ENCODE peak calls at places on chromosomes 1 and 21, in six cellular contexts. Y, E, O, G, K and I are unnamed samples. For H3K4me1, the result is how much of the 10 kb centered on the place peaks cover.

GRCh38 chr1:87203890-87204289 is 124.8 kb upstream of the LMO4 start:
- DNase-seq in O (no peak), G (peak), K (no peak), Y (no peak), E (peak), I (no peak)

GRCh38 chr1:9824702-9825089 is 931 bp upstream of the CLSTN1 start:
- DNase-seq in G (no peak), K (peak), O (no peak), Y (no peak), E (no peak), I (no peak)

GRCh38 chr1:44049839-44050238 is 18.6 kb upstream of the SLC6A9 start:
- DNase-seq in O (no peak), K (no peak), Y (no peak), G (peak), E (no peak), I (no peak)

GRCh38 chr1:210407207-210407886 is 78.6 kb downstream of the HHAT start:
- DNase-seq in G (peak), E (peak), O (peak), K (peak), Y (peak), I (peak)

GRCh38 chr1:57976218-57976617 is 552.4 kb upstream of the DAB1 start:
- DNase-seq in O (no peak), G (no peak), E (no peak), Y (no peak), K (no peak), I (no peak)

GRCh38 chr1:183832472-183832871 is 27.6 kb downstream of the RGL1 start:
- DNase-seq in K (no peak), O (no peak), E (no peak), Y (no peak), G (no peak), I (no peak)

GRCh38 chr1:228156518-228156875 is 6.8 kb downstream of the GJC2 start:
- DNase-seq in O (no peak), E (no peak), Y (no peak), K (peak), G (no peak), I (no peak)

GRCh38 chr1:205632374-205633169 is 761 bp upstream of the ELK4 start:
- DNase-seq in Y (no peak), K (no peak), O (no peak), G (no peak), E (no peak), I (no peak)

GRCh38 chr1:151158311-151158710 is 1.9 kb downstream of the TNFAIP8L2 start:
- DNase-seq in Y (no peak), G (no peak), E (no peak), K (no peak), O (no peak), I (no peak)

GRCh38 chr1:204261746-204262505 is 48.1 kb upstream of the GOLT1A start:
- DNase-seq in Y (no peak), K (no peak), G (peak), E (no peak), O (no peak), I (no peak)

GRCh38 chr1:15090373-15090772 is 63.2 kb upstream of the TMEM51 start:
- DNase-seq in K (no peak), Y (no peak), E (no peak), G (no peak), O (no peak), I (peak)

GRCh38 chr21:34126691-34127090 is 53.3 kb downstream of the MRPS6 start:
- DNase-seq in Y (no peak), E (no peak), G (no peak), O (no peak), K (no peak), I (no peak)

GRCh38 chr1:18951818-18952391 is 4.6 kb downstream of the IFFO2 start:
- DNase-seq in E (no peak), O (no peak), K (no peak), G (peak), Y (no peak), I (no peak)

GRCh38 chr1:11888206-11888876 is 29.6 kb upstream of the NPPB start:
- DNase-seq in Y (no peak), K (no peak), E (no peak), O (no peak), G (no peak), I (no peak)

GRCh38 chr1:161473363-161473762 is 31.9 kb upstream of the FCGR2A start:
- DNase-seq in E (peak), Y (no peak), O (no peak), G (peak), K (no peak), I (no peak)

GRCh38 chr21:18244721-18245486 is at the start of gene CHODL:
- DNase-seq in Y (no peak), E (no peak), K (no peak), G (no peak), O (peak), I (no peak)

GRCh38 chr1:36177589-36178463 is 21.9 kb downstream of the MAP7D1 start:
- DNase-seq in Y (no peak), O (no peak), K (no peak), E (no peak), G (no peak), I (no peak)

GRCh38 chr1:81312272-81312754 is 488.4 kb upstream of the ADGRL2 start:
- DNase-seq in O (no peak), G (no peak), K (no peak), E (no peak), Y (no peak), I (no peak)

GRCh38 chr1:118486213-118486612 is 301.2 kb upstream of the SPAG17 start:
- DNase-seq in O (no peak), E (no peak), Y (no peak), K (no peak), G (no peak), I (no peak)

GRCh38 chr1:15214507-15214906 is 32.5 kb upstream of the FHAD1 start:
- DNase-seq in K (peak), O (peak), E (no peak), Y (no peak), G (peak), I (no peak)

GRCh38 chr1:183241446-183241845 is 55.4 kb downstream of the LAMC2 start:
- DNase-seq in K (no peak), O (no peak), E (no peak), Y (no peak), G (peak), I (no peak)

GRCh38 chr21:36403713-36404112 is 18.5 kb downstream of the CHAF1B start:
- DNase-seq in G (no peak), Y (no peak), E (no peak), O (no peak), K (no peak), I (no peak)

DNA sequence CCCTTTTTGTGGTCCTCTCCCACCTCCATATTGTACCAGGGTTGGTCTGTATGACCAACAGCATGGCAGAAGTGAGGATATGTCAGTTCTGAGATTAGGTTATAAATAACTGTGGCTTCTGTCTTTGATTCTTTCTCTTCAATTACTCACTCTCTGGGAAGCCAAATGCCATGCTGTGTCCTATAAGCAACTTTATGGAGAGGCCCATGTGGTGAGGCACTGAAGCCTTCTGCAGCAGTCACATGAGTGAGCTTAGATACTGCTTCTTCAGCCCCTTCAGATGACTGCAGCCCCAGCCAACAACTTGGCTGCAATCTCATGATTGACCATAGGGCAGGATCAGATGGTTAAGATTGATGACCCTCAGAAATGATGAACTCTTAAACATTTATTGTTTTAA is 34.0 kb upstream of the SAMD13 start:
- DNase-seq in K (no peak), G (no peak), O (no peak), Y (no peak), E (no peak), I (no peak)
- H3K4me1 ChIP-seq in K (under half), G (under half), O (under half), Y (under half), E (under half), I (under half)

DNA sequence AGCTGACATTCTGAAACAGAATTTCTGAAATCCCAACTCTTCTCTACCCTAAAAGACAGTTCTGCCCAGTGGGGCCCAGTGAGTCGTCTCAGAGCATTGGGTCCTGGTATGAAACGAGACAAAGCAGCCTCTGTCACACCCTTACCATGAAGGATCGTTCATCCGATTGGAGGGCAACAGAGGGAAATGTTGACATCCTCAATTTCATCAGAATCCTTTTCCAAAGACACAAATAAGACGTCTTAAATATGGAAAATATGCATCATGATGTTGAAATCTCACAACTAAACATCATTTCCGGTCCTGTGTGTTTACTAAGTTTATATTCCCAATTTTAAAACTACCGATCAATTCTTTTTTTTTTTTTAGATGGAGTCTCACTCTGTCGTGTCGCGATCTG is 112.1 kb upstream of the SLC45A1 start:
- DNase-seq in E (no peak), G (peak), Y (no peak), O (no peak), K (no peak), I (no peak)
- H3K27ac ChIP-seq in E (no peak), G (no peak), Y (no peak), O (no peak), K (no peak), I (peak)

GRCh38 chr21:42234026-42234425 is 15.1 kb downstream of the ABCG1 start:
- DNase-seq in K (no peak), Y (no peak), G (no peak), O (no peak), E (no peak), I (no peak)

GRCh38 chr21:42233067-42233981 is 14.4 kb downstream of the ABCG1 start:
- DNase-seq in K (no peak), E (peak), O (peak), Y (peak), G (peak), I (peak)

GRCh38 chr21:42230636-42231035 is 11.7 kb downstream of the ABCG1 start:
- DNase-seq in O (no peak), E (no peak), Y (no peak), K (no peak), G (no peak), I (no peak)

GRCh38 chr21:42231761-42232160 is 12.8 kb downstream of the ABCG1 start:
- DNase-seq in G (no peak), O (no peak), Y (no peak), K (no peak), E (no peak), I (no peak)

DNA sequence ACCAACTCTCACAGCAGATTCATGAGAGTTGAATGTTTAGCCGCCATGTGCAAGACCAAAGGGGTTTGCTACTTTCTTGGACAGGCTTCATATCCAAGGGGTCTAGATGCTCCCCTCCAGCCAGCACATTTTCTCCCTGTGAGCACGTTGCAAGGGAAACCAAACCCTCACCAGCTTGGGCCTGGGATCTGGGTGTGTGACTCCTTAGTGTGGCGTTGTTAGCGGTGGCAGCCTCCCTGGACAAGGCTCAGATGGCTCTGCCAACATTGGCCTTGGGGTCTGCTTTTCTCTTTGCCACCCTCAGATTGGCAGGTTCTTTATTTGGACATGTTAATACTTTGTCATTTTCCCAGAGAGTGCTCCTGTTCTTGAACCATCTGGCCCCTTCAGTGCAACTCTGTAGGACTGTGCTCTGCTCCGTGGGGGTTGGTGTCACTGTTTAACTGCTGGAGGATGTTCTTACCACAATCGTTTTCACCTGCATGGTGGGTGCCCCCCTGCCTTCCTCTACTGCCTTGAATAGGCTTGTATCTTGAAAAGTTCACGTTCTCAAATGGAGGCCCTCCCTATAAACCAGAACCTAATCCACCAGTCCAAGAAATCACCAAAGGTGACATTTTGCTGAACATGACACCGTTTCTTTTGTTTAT is 13.4 kb downstream of the ABCG1 start:
- DNase-seq in Y (no peak), K (no peak), E (no peak), O (no peak), G (no peak), I (no peak)
- H3K4me1 ChIP-seq in Y (half or more), K (under half), E (under half), O (half or more), G (under half), I (under half)

DNA sequence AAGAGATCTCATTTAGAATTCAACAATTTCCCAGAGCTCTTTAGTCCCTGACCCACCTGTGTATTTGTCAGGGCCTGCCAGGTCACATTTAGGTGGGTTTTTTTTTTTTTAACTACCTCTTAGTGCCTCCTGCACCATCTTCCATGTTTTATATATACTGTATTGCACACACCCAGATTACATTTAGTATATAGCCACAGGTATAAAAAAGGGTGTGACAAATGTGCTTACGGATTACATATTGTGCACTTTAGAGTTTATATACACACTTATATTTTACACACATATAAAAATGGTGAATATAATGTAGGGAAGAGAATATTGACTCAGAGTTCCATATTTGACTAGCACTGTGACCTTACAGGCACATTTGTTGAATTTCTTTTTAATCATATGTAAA is 17.4 kb upstream of the LRIG2 start:
- DNase-seq in E (no peak), K (no peak), O (no peak), Y (no peak), G (no peak), I (no peak)
- H3K27ac ChIP-seq in E (no peak), K (no peak), O (no peak), Y (no peak), G (no peak), I (no peak)